ENCODE peak calls at places on chromosomes 7 and 10, in six cellular contexts. E, G, I, C, J and T are unnamed samples.

GRCh38 chr10:118669020-118669766 is 73.7 kb upstream of the PRLHR start:
- DNase-seq in I (no peak), E (peak; percentile 66), G (no peak), C (peak; percentile 55), J (no peak), T (no peak)

GRCh38 chr7:100434297-100435144 is 1.8 kb downstream of the PPP1R35 start:
- DNase-seq in C (no peak), E (peak; percentile 53), J (no peak), G (no peak), I (peak; percentile 16), T (no peak)

GRCh38 chr10:45421231-45422097 is 47.4 kb downstream of the ALOX5 start:
- DNase-seq in G (no peak), I (no peak), E (peak; percentile 71), C (no peak), J (no peak), T (no peak)

GRCh38 chr10:77391605-77392235 is 245.9 kb downstream of the KCNMA1 start:
- DNase-seq in G (peak; percentile 84), I (peak; percentile 76), J (no peak), E (peak; percentile 66), C (peak; percentile 63), T (peak; percentile 43)

GRCh38 chr10:120415709-120416330 is 41.2 kb upstream of the PLPP4 start:
- DNase-seq in J (no peak), E (no peak), G (no peak), I (no peak), C (peak; percentile 40), T (no peak)

GRCh38 chr10:47346572-47347302 is 1.4 kb upstream of the RBP3 start:
- DNase-seq in G (no peak), C (no peak), E (no peak), J (no peak), I (no peak), T (no peak)

GRCh38 chr10:5317547-5318107 is 47.1 kb upstream of the UCN3 start:
- DNase-seq in E (peak; percentile 80), G (peak; percentile 85), C (peak; percentile 11), J (no peak), I (peak; percentile 72), T (peak; percentile 19)

GRCh38 chr10:102371295-102371694 is 24.2 kb upstream of the NFKB2 start:
- DNase-seq in J (no peak), E (no peak), C (no peak), G (no peak), I (no peak), T (no peak)

GRCh38 chr7:149072438-149072775 is 18.1 kb downstream of the ZNF786 start:
- DNase-seq in J (no peak), E (no peak), C (no peak), G (no peak), I (no peak), T (no peak)

GRCh38 chr10:31317652-31318381 is 1.2 kb upstream of the ZEB1 start:
- DNase-seq in E (no peak), J (no peak), C (peak; percentile 88), I (no peak), G (no peak), T (no peak)

GRCh38 chr10:9579110-9579705 is 1438.5 kb upstream of the CELF2 start:
- DNase-seq in E (no peak), I (no peak), G (no peak), J (no peak), C (no peak), T (no peak)

GRCh38 chr10:133260895-133261725 is 15.6 kb downstream of the ADAM8 start:
- DNase-seq in G (peak; percentile 60), C (no peak), E (peak; percentile 84), I (peak; percentile 66), J (no peak), T (no peak)

GRCh38 chr10:48322017-48322416 is 15.5 kb downstream of the MAPK8 start:
- DNase-seq in G (no peak), C (no peak), J (no peak), E (no peak), I (no peak), T (no peak)

GRCh38 chr7:39458346-39458745 is 107.9 kb upstream of the YAE1 start:
- DNase-seq in G (no peak), E (no peak), C (no peak), I (peak; percentile 25), J (no peak), T (no peak)

GRCh38 chr7:112994666-112995065 is 92.0 kb downstream of the GPR85 start:
- DNase-seq in C (no peak), G (no peak), J (no peak), E (no peak), I (no peak), T (no peak)

GRCh38 chr10:102523250-102524029 is 19.7 kb downstream of the SUFU start:
- DNase-seq in J (no peak), I (peak; percentile 18), E (no peak), G (no peak), C (no peak), T (peak; percentile 23)

GRCh38 chr7:36658603-36659516 is 65.4 kb downstream of the AOAH start:
- DNase-seq in G (peak; percentile 68), E (peak; percentile 53), J (no peak), I (no peak), C (peak; percentile 31), T (peak; percentile 34)

GRCh38 chr10:20486791-20487190 is 410.3 kb downstream of the NEBL start:
- DNase-seq in J (no peak), C (no peak), I (no peak), E (no peak), G (no peak), T (no peak)

GRCh38 chr10:79360499-79361342 is 13.5 kb downstream of the PPIF start:
- DNase-seq in E (no peak), G (no peak), I (no peak), J (no peak), C (no peak), T (no peak)

GRCh38 chr10:129594811-129595210 is 127.8 kb downstream of the MGMT start:
- DNase-seq in G (no peak), I (no peak), C (no peak), E (no peak), J (no peak), T (no peak)

GRCh38 chr10:97074256-97075145 is 111.3 kb downstream of the SLIT1 start:
- DNase-seq in J (no peak), E (no peak), I (no peak), G (no peak), C (no peak), T (no peak)

GRCh38 chr10:73054286-73054685 is 42.4 kb downstream of the P4HA1 start:
- DNase-seq in E (no peak), I (no peak), C (no peak), J (peak; percentile 34), G (no peak), T (no peak)

GRCh38 chr10:129531969-129532660 is 65.1 kb downstream of the MGMT start:
- DNase-seq in J (no peak), I (no peak), G (no peak), C (no peak), E (no peak), T (no peak)

GRCh38 chr7:55299273-55299967 is 65.7 kb upstream of the LANCL2 start:
- DNase-seq in J (no peak), C (no peak), E (no peak), G (no peak), I (no peak), T (no peak)

GRCh38 chr7:106737202-106737562 is 76.2 kb upstream of the CCDC71L start:
- DNase-seq in I (peak; percentile 52), C (peak; percentile 72), G (peak; percentile 9), E (peak; percentile 40), J (no peak), T (no peak)

GRCh38 chr10:23402856-23403255 is 36.0 kb upstream of the OTUD1 start:
- DNase-seq in I (no peak), J (no peak), E (no peak), C (no peak), G (no peak), T (no peak)

GRCh38 chr10:7409732-7410168 is 1.1 kb downstream of the SFMBT2 start:
- DNase-seq in E (peak; percentile 25), G (peak; percentile 21), J (no peak), I (peak; percentile 29), C (no peak), T (no peak)

GRCh38 chr7:17456541-17456940 is 158.1 kb downstream of the AHR start:
- DNase-seq in G (no peak), E (no peak), C (peak; percentile 41), J (no peak), I (no peak), T (no peak)

GRCh38 chr7:149462101-149462520 is 1.2 kb upstream of the ZNF777 start:
- DNase-seq in E (no peak), G (no peak), J (no peak), I (peak; percentile 23), C (no peak), T (no peak)

GRCh38 chr10:43254881-43255643 is 11.8 kb downstream of the RASGEF1A start:
- DNase-seq in E (no peak), J (no peak), G (no peak), I (no peak), C (no peak), T (no peak)
- TF ChIP-seq MYC in E (no peak), J (no peak), G (no peak), I (no peak), C (no peak), T (no peak)

DNA sequence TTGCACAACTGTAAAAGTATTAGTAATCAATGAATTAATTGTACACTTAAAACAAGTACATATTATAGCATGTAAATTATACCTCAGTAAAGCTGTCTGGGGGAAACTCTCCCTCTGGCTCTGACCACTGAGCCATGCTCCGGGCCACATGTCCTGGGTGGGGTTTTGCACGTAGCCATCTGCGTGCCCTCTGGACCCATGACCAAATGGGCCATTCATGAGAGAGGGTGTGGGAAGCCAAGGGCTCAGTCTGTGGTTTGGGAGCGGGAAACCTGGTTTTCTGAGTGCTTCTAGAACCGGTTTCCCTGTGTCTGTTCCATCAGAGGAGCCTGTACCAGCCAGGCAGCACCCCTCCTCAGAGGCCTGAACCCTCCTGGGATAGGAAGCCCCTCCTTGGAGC is 143.2 kb downstream of the SH3PXD2A start:
- DNase-seq in I (no peak), E (no peak), C (no peak), J (no peak), G (no peak), T (no peak)
- TF ChIP-seq MYC in I (no peak), E (no peak), C (no peak), J (no peak), G (no peak), T (no peak)

DNA sequence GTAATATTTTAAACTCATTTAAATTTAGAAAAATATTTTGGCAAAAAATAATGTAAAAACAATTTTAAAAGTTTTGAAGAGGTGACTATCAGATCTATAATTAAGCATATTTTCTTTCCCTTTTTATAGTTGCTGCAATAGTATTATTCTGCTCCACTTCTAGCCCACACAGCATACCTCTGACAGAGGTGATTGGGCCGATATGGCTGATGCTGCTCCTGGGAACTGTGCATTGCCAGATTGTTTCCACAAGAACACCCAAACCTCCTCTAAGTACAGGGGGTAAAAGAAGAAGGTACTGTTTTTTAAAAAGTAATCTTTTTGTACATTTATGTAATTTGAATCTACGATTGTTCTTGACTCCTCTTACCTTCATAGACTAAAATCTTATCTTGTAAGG is 110.1 kb downstream of the PHTF2 start:
- DNase-seq in J (no peak), G (no peak), C (no peak), E (no peak), I (no peak), T (no peak)
- TF ChIP-seq MYC in J (no peak), G (no peak), C (no peak), E (no peak), I (no peak), T (no peak)

DNA sequence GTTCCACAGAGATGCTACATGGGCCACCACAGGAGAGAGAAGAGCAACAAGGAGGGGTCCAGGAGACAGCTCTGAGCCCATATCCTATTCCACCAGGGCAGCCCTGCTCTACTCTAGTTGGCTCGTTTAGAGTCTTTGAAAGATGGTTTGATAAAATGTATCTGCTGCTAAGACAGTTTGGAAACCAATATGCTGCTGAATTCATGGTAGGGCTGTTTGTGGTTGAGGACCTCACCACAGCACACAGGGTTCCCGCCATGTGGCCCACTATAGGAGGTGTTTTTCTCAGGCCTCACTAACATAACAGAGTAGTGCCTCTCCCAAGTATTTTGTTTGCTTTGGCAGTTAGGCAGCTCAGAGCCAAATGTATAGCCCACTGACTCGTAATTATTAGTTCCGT is 35.8 kb upstream of the ZC3HAV1L start:
- DNase-seq in C (no peak), E (no peak), J (no peak), I (no peak), G (no peak), T (no peak)
- TF ChIP-seq MYC in C (no peak), E (no peak), J (no peak), I (no peak), G (no peak), T (no peak)